ENCODE peak calls at places on chromosome 9, in four cellular contexts. One of them, this sample, is unnamed.

GRCh38 chr9:126232461-126232860 is 94.2 kb upstream of the MVB12B start:
- DNase-seq in K562: no peak
- DNase-seq in HepG2: no peak
- DNase-seq in GM12878: no peak
- DNase-seq in this sample: no peak

GRCh38 chr9:12935714-12936113 is 160.9 kb downstream of the LURAP1L start:
- DNase-seq in K562: no peak
- DNase-seq in HepG2: no peak
- DNase-seq in GM12878: no peak
- DNase-seq in this sample: no peak

GRCh38 chr9:129306318-129306973 is 128.4 kb upstream of the IER5L start:
- DNase-seq in HepG2: no peak
- DNase-seq in K562: no peak
- DNase-seq in GM12878: no peak
- DNase-seq in this sample: no peak

GRCh38 chr9:61634192-61634591 is 444.4 kb downstream of the SPATA31A7 start:
- DNase-seq in HepG2: no peak
- DNase-seq in K562: no peak
- DNase-seq in GM12878: no peak
- DNase-seq in this sample: no peak

GRCh38 chr9:83346655-83347393 is 191.4 kb downstream of the FRMD3 start:
- DNase-seq in K562: no peak
- DNase-seq in GM12878: no peak
- DNase-seq in HepG2: no peak
- DNase-seq in this sample: no peak

GRCh38 chr9:18320046-18320445 is 153.9 kb upstream of the ADAMTSL1 start:
- DNase-seq in HepG2: no peak
- DNase-seq in GM12878: no peak
- DNase-seq in K562: no peak
- DNase-seq in this sample: no peak

GRCh38 chr9:21933281-21933680 is 60.9 kb downstream of the CDKN2A start:
- DNase-seq in K562: no peak
- DNase-seq in GM12878: no peak
- DNase-seq in HepG2: no peak
- DNase-seq in this sample: no peak

GRCh38 chr9:89421595-89421994 is 76.3 kb downstream of the SEMA4D start:
- DNase-seq in K562: no peak
- DNase-seq in GM12878: no peak
- DNase-seq in HepG2: no peak
- DNase-seq in this sample: no peak

GRCh38 chr9:69174645-69175487 is 789 bp downstream of the TJP2 start:
- DNase-seq in GM12878: peak
- DNase-seq in HepG2: peak
- DNase-seq in K562: no peak
- DNase-seq in this sample: no peak

GRCh38 chr9:133167096-133167695 is 3.5 kb upstream of the GBGT1 start:
- DNase-seq in GM12878: no peak
- DNase-seq in K562: no peak
- DNase-seq in HepG2: no peak
- DNase-seq in this sample: no peak
- TF ChIP-seq ESRRA in GM12878: no peak
- TF ChIP-seq ESRRA in K562: no peak
- TF ChIP-seq ESRRA in HepG2: no peak
- TF ChIP-seq ESRRA in this sample: no peak

GRCh38 chr9:36987891-36988290 is 46.2 kb downstream of the PAX5 start:
- DNase-seq in GM12878: no peak
- DNase-seq in HepG2: no peak
- DNase-seq in K562: no peak
- DNase-seq in this sample: no peak
- TF ChIP-seq SMC3 in GM12878: no peak
- TF ChIP-seq SMC3 in HepG2: no peak
- TF ChIP-seq SMC3 in K562: no peak
- TF ChIP-seq SMC3 in this sample: no peak

GRCh38 chr9:72013188-72013877 is 47.1 kb downstream of the C9orf57 start:
- DNase-seq in GM12878: no peak
- DNase-seq in K562: no peak
- DNase-seq in HepG2: no peak
- DNase-seq in this sample: no peak
- TF ChIP-seq RAD21 in GM12878: no peak
- TF ChIP-seq RAD21 in K562: no peak
- TF ChIP-seq RAD21 in HepG2: no peak
- TF ChIP-seq RAD21 in this sample: no peak

GRCh38 chr9:38744484-38744883 is 24.6 kb upstream of the FAM240B start:
- DNase-seq in HepG2: no peak
- DNase-seq in GM12878: no peak
- DNase-seq in K562: no peak
- DNase-seq in this sample: no peak
- TF ChIP-seq ESRRA in HepG2: no peak
- TF ChIP-seq ESRRA in GM12878: no peak
- TF ChIP-seq ESRRA in K562: no peak
- TF ChIP-seq ESRRA in this sample: no peak

GRCh38 chr9:36074870-36075532 is 38.3 kb downstream of the RECK start:
- DNase-seq in GM12878: no peak
- DNase-seq in K562: no peak
- DNase-seq in HepG2: peak
- DNase-seq in this sample: peak
- TF ChIP-seq SMC3 in GM12878: no peak
- TF ChIP-seq SMC3 in K562: no peak
- TF ChIP-seq SMC3 in HepG2: no peak
- TF ChIP-seq SMC3 in this sample: no peak

GRCh38 chr9:118570076-118570475 is 799.2 kb downstream of the BRINP1 start:
- DNase-seq in HepG2: no peak
- DNase-seq in GM12878: no peak
- DNase-seq in K562: no peak
- DNase-seq in this sample: no peak
- TF ChIP-seq RAD21 in HepG2: no peak
- TF ChIP-seq RAD21 in GM12878: no peak
- TF ChIP-seq RAD21 in K562: no peak
- TF ChIP-seq RAD21 in this sample: no peak

DNA sequence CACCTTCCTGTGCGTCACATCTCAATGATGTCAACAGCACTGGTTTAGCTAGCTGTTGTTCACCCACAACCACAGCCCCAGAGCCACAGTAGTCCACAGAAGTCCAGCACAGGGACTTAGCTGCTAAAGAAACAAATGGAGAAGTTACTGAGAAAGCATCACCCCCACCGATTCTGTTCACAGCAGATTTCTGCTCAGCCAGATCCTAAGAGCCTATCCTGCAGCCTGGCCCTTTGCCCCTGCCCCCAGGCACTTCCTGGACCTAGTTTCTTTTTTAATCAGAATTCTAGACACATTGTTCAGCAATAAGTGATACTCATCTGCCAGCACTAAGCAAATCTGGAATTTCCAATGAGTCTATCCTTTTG is 7.4 kb downstream of the B4GALT1 start:
- DNase-seq in K562: no peak
- DNase-seq in GM12878: no peak
- DNase-seq in HepG2: no peak
- DNase-seq in this sample: peak
- TF ChIP-seq ESRRA in K562: no peak
- TF ChIP-seq ESRRA in GM12878: no peak
- TF ChIP-seq ESRRA in HepG2: no peak
- TF ChIP-seq ESRRA in this sample: no peak

DNA sequence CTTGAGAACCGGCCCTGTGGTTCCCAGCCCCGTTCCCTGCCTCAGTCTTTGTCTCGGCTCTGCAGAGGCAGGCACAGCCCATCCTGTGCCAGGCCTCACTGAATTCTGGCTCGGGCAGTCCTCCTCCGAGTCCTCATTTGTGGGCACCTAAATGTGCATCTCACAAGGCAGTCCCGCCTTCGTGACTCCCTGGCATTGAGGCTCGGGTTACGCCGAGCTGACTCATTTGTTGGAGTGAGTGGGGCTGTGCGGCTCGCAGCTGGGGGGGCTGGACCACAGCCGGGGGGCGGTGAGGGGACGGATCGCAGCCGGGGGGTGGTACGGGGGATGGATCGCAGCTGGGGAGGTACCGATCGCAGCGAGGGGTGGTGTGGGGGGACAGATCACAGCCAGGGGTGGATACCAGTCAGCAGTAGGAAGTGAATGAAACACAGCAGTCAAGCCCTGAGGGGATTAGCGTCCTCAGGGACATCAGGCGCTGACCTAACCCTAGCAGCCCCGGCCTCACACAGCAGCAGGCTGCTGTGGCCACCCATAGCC is 72.2 kb downstream of the PSMB7 start:
- DNase-seq in GM12878: no peak
- DNase-seq in K562: no peak
- DNase-seq in HepG2: no peak
- DNase-seq in this sample: peak
- TF ChIP-seq SMC3 in GM12878: no peak
- TF ChIP-seq SMC3 in K562: no peak
- TF ChIP-seq SMC3 in HepG2: no peak
- TF ChIP-seq SMC3 in this sample: no peak

GRCh38 chr9:36401179-36401740 is 1.2 kb upstream of the RNF38 start:
- DNase-seq in HepG2: peak
- DNase-seq in K562: peak
- DNase-seq in GM12878: peak
- DNase-seq in this sample: no peak

GRCh38 chr9:36398745-36399144 is 1.3 kb downstream of the RNF38 start:
- DNase-seq in GM12878: no peak
- DNase-seq in K562: no peak
- DNase-seq in HepG2: no peak
- DNase-seq in this sample: no peak

GRCh38 chr9:36400332-36401178 is 486 bp upstream of the RNF38 start:
- DNase-seq in GM12878: peak
- DNase-seq in HepG2: peak
- DNase-seq in K562: peak
- DNase-seq in this sample: peak

GRCh38 chr9:36401897-36402480 is 1.9 kb upstream of the RNF38 start:
- DNase-seq in HepG2: peak
- DNase-seq in GM12878: no peak
- DNase-seq in K562: no peak
- DNase-seq in this sample: no peak

GRCh38 chr9:36399980-36400331 is at the start of gene RNF38:
- DNase-seq in HepG2: no peak
- DNase-seq in GM12878: peak
- DNase-seq in K562: no peak
- DNase-seq in this sample: no peak
- TF ChIP-seq RAD21 in HepG2: no peak
- TF ChIP-seq RAD21 in GM12878: no peak
- TF ChIP-seq RAD21 in K562: no peak
- TF ChIP-seq RAD21 in this sample: no peak

This sample was measured in A549.